ENCODE peak calls at places on chromosome 18, in four cellular contexts. One of them, this sample, is unnamed.

GRCh38 chr18:77100751-77101355 is 31.7 kb downstream of the MBP start:
- DNase-seq in brain microvascular endothelial cell: no peak
- DNase-seq in endothelial cell of umbilical vein: peak
- DNase-seq in heart left ventricle: peak
- DNase-seq in this sample: no peak

GRCh38 chr18:23573948-23574431 is 12.3 kb downstream of the NPC1 start:
- DNase-seq in brain microvascular endothelial cell: peak
- DNase-seq in endothelial cell of umbilical vein: peak
- DNase-seq in heart left ventricle: no peak
- DNase-seq in this sample: no peak

GRCh38 chr18:61833387-61833786 is 59.4 kb downstream of the RNF152 start:
- DNase-seq in brain microvascular endothelial cell: peak
- DNase-seq in endothelial cell of umbilical vein: peak
- DNase-seq in heart left ventricle: no peak
- DNase-seq in this sample: no peak

GRCh38 chr18:72727038-72727690 is 140.6 kb downstream of the NETO1 start:
- DNase-seq in brain microvascular endothelial cell: no peak
- DNase-seq in endothelial cell of umbilical vein: no peak
- DNase-seq in heart left ventricle: no peak
- DNase-seq in this sample: no peak

GRCh38 chr18:44458777-44459176 is 221.9 kb upstream of the SETBP1 start:
- DNase-seq in brain microvascular endothelial cell: peak
- DNase-seq in endothelial cell of umbilical vein: peak
- DNase-seq in heart left ventricle: no peak
- DNase-seq in this sample: no peak

GRCh38 chr18:32049393-32050161 is 31.0 kb downstream of the RNF125 start:
- DNase-seq in brain microvascular endothelial cell: no peak
- DNase-seq in endothelial cell of umbilical vein: no peak
- DNase-seq in heart left ventricle: peak
- DNase-seq in this sample: no peak

GRCh38 chr18:47968006-47968676 is 37.7 kb upstream of the SMAD2 start:
- DNase-seq in brain microvascular endothelial cell: peak
- DNase-seq in endothelial cell of umbilical vein: no peak
- DNase-seq in heart left ventricle: no peak
- DNase-seq in this sample: no peak

GRCh38 chr18:79947881-79948610 is 3.4 kb downstream of the SLC66A2 start:
- DNase-seq in brain microvascular endothelial cell: no peak
- DNase-seq in endothelial cell of umbilical vein: no peak
- DNase-seq in heart left ventricle: no peak
- DNase-seq in this sample: peak

GRCh38 chr18:23588836-23589560 is 2.7 kb upstream of the NPC1 start:
- DNase-seq in brain microvascular endothelial cell: no peak
- DNase-seq in endothelial cell of umbilical vein: no peak
- DNase-seq in heart left ventricle: no peak
- DNase-seq in this sample: no peak

GRCh38 chr18:63016270-63016669 is 300.9 kb downstream of the PHLPP1 start:
- DNase-seq in brain microvascular endothelial cell: peak
- DNase-seq in endothelial cell of umbilical vein: peak
- DNase-seq in heart left ventricle: no peak
- DNase-seq in this sample: peak

GRCh38 chr18:11752116-11752911 is 63.2 kb downstream of the GNAL start:
- DNase-seq in brain microvascular endothelial cell: peak
- DNase-seq in endothelial cell of umbilical vein: no peak
- DNase-seq in heart left ventricle: no peak
- DNase-seq in this sample: no peak

GRCh38 chr18:48391863-48392262 is 17.3 kb downstream of the ZBTB7C start:
- DNase-seq in brain microvascular endothelial cell: no peak
- DNase-seq in endothelial cell of umbilical vein: no peak
- DNase-seq in heart left ventricle: no peak
- DNase-seq in this sample: no peak

GRCh38 chr18:14979875-14980274 is 231.9 kb downstream of the ANKRD30B start:
- DNase-seq in brain microvascular endothelial cell: no peak
- DNase-seq in endothelial cell of umbilical vein: peak
- DNase-seq in heart left ventricle: no peak
- DNase-seq in this sample: no peak

GRCh38 chr18:58484989-58485962 is 143.6 kb downstream of the ALPK2 start:
- DNase-seq in brain microvascular endothelial cell: no peak
- DNase-seq in endothelial cell of umbilical vein: no peak
- DNase-seq in heart left ventricle: no peak
- DNase-seq in this sample: no peak

GRCh38 chr18:35495821-35496368 is 1.9 kb downstream of the INO80C start:
- DNase-seq in brain microvascular endothelial cell: no peak
- DNase-seq in endothelial cell of umbilical vein: no peak
- DNase-seq in heart left ventricle: no peak
- DNase-seq in this sample: no peak

GRCh38 chr18:35500113-35500512 is 2.4 kb upstream of the INO80C start:
- DNase-seq in brain microvascular endothelial cell: no peak
- DNase-seq in endothelial cell of umbilical vein: no peak
- DNase-seq in heart left ventricle: no peak
- DNase-seq in this sample: no peak

GRCh38 chr18:35497006-35497333 is 790 bp downstream of the INO80C start:
- DNase-seq in brain microvascular endothelial cell: peak
- DNase-seq in endothelial cell of umbilical vein: no peak
- DNase-seq in heart left ventricle: no peak
- DNase-seq in this sample: peak

GRCh38 chr18:35494281-35494825 is 3.4 kb downstream of the INO80C start:
- DNase-seq in brain microvascular endothelial cell: no peak
- DNase-seq in endothelial cell of umbilical vein: no peak
- DNase-seq in heart left ventricle: no peak
- DNase-seq in this sample: no peak

GRCh38 chr18:35497334-35498197 is at the start of gene INO80C:
- DNase-seq in brain microvascular endothelial cell: peak
- DNase-seq in endothelial cell of umbilical vein: peak
- DNase-seq in heart left ventricle: peak
- DNase-seq in this sample: peak
- H3K27ac ChIP-seq in brain microvascular endothelial cell: peak
- H3K27ac ChIP-seq in endothelial cell of umbilical vein: peak
- H3K27ac ChIP-seq in heart left ventricle: peak
- H3K27ac ChIP-seq in this sample: peak

GRCh38 chr18:21112140-21112473 is 494 bp upstream of the ROCK1 start:
- DNase-seq in brain microvascular endothelial cell: no peak
- DNase-seq in endothelial cell of umbilical vein: no peak
- DNase-seq in heart left ventricle: no peak
- DNase-seq in this sample: peak

GRCh38 chr18:21112543-21113105 is 1.0 kb upstream of the ROCK1 start:
- DNase-seq in brain microvascular endothelial cell: no peak
- DNase-seq in endothelial cell of umbilical vein: no peak
- DNase-seq in heart left ventricle: no peak
- DNase-seq in this sample: no peak

GRCh38 chr18:21111351-21112139 is at the start of gene ROCK1:
- DNase-seq in brain microvascular endothelial cell: peak
- DNase-seq in endothelial cell of umbilical vein: peak
- DNase-seq in heart left ventricle: peak
- DNase-seq in this sample: peak

GRCh38 chr18:21109936-21110666 is 1.5 kb downstream of the ROCK1 start:
- DNase-seq in brain microvascular endothelial cell: no peak
- DNase-seq in endothelial cell of umbilical vein: peak
- DNase-seq in heart left ventricle: no peak
- DNase-seq in this sample: no peak

DNA sequence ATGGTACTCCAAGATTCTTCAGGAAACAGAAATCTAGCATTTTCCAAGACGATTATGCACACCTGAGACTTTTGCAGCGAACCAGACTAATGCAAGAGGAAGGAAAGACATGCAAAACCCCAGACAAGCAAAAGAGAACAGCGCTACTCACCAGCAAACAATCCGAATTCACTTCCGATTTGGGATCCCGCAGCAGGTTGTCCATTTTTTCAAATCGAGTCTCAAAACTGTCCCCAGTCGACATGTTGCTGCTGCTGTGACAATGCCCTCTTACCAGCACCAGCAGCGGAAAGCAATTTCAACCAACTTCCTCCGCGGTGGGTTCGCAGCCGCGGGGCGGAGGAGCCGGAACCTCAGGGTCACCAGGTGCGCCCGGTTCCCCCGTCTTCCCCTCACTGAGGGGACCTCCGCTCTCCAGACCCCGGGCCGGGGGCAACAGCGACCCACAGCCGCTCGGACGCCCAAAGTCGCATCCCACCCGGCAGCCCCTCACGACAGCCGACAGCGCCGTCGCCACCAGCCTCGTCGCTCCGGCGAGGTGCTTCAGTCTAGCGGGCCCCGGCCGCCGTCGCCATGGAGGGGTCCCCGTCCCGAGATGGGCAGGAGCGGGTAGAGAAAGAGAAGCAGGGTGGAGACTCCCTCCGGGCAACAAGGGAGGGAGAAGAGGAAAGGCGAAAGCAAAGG is 804 bp downstream of the ROCK1 start:
- DNase-seq in brain microvascular endothelial cell: peak
- DNase-seq in endothelial cell of umbilical vein: no peak
- DNase-seq in heart left ventricle: peak
- DNase-seq in this sample: no peak
- TF ChIP-seq CTCF in brain microvascular endothelial cell: no peak
- TF ChIP-seq CTCF in endothelial cell of umbilical vein: no peak
- TF ChIP-seq CTCF in heart left ventricle: no peak
- TF ChIP-seq CTCF in this sample: no peak

GRCh38 chr18:12989397-12990127 is 1.6 kb upstream of the CEP192 start:
- DNase-seq in brain microvascular endothelial cell: no peak
- DNase-seq in endothelial cell of umbilical vein: no peak
- DNase-seq in heart left ventricle: no peak
- DNase-seq in this sample: no peak
- H3K4me3 ChIP-seq in brain microvascular endothelial cell: no peak
- H3K4me3 ChIP-seq in endothelial cell of umbilical vein: no peak
- H3K4me3 ChIP-seq in heart left ventricle: no peak
- H3K4me3 ChIP-seq in this sample: no peak

GRCh38 chr18:75203456-75204261 is 5.3 kb downstream of the PTGR3 start:
- DNase-seq in brain microvascular endothelial cell: no peak
- DNase-seq in endothelial cell of umbilical vein: no peak
- DNase-seq in heart left ventricle: no peak
- DNase-seq in this sample: no peak
- H3K27ac ChIP-seq in brain microvascular endothelial cell: no peak
- H3K27ac ChIP-seq in endothelial cell of umbilical vein: no peak
- H3K27ac ChIP-seq in heart left ventricle: no peak
- H3K27ac ChIP-seq in this sample: peak

GRCh38 chr18:34767601-34768027 is 57.5 kb downstream of the DTNA start:
- DNase-seq in brain microvascular endothelial cell: peak
- DNase-seq in endothelial cell of umbilical vein: peak
- DNase-seq in heart left ventricle: no peak
- DNase-seq in this sample: no peak

GRCh38 chr18:34758378-34758948 is 48.4 kb downstream of the DTNA start:
- DNase-seq in brain microvascular endothelial cell: no peak
- DNase-seq in endothelial cell of umbilical vein: no peak
- DNase-seq in heart left ventricle: no peak
- DNase-seq in this sample: no peak

GRCh38 chr18:34760444-34760843 is 50.3 kb downstream of the DTNA start:
- DNase-seq in brain microvascular endothelial cell: no peak
- DNase-seq in endothelial cell of umbilical vein: no peak
- DNase-seq in heart left ventricle: peak
- DNase-seq in this sample: no peak

DNA sequence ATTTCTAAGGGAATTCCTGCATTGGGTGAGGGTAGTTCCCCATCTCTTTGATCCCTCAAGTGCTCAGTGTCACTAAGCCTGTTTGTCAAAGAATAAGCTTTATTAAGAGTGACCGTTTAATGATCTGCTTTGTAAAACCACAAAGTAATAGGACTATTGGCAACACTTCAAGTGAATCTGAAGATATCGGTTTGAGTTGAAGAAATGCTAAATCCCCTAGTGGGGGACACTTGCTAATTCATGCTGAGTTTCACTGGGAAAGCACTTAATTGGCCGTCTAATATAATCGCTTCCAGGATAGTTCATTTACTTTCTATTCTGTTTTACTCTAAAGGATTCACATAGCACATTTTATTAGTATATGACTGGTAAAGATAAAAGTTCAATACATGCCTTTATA is 54.4 kb downstream of the DTNA start:
- DNase-seq in brain microvascular endothelial cell: no peak
- DNase-seq in endothelial cell of umbilical vein: no peak
- DNase-seq in heart left ventricle: no peak
- DNase-seq in this sample: no peak
- TF ChIP-seq CTCF in brain microvascular endothelial cell: peak
- TF ChIP-seq CTCF in endothelial cell of umbilical vein: no peak
- TF ChIP-seq CTCF in heart left ventricle: peak
- TF ChIP-seq CTCF in this sample: no peak

DNA sequence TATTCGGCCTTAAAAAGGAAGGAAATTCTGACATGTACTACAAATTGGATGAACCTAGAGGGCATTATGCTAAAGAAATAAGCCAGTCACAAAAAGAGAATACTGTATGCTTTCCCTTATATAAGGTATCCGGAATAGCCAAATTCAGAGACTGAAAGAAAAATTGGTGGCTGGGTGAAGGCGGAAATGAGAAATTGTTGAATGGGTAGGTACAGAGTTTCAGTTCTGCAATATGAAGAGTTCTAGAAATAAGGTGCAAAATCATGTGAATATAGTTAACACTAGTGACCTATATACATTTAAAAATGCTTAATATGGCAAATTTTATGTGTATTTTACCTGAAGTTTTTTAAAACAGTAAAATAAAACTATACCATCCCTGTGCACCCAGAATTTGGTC is 43.1 kb downstream of the RMP24 start:
- DNase-seq in brain microvascular endothelial cell: no peak
- DNase-seq in endothelial cell of umbilical vein: no peak
- DNase-seq in heart left ventricle: no peak
- DNase-seq in this sample: no peak
- H3K4me3 ChIP-seq in brain microvascular endothelial cell: no peak
- H3K4me3 ChIP-seq in endothelial cell of umbilical vein: no peak
- H3K4me3 ChIP-seq in heart left ventricle: no peak
- H3K4me3 ChIP-seq in this sample: no peak

DNA sequence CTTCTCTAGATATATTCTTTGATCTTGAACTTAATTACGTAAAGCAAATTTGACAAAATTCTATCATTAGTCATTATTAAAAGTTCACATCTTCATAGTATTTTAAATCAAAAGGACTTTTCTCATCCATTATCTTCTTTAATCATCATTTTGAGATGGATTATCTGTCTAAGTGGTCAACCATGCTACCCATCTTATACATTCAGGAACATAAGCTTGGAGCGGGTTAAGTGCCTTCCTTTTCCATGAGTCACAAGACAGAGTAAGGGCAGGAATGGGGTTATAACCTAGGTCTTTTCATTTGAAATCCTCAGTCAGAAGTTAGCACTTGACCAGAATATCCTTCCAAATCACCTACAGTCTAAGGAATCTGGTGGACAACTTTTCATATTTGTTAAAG is 297.1 kb downstream of the TCF4 start:
- DNase-seq in brain microvascular endothelial cell: no peak
- DNase-seq in endothelial cell of umbilical vein: no peak
- DNase-seq in heart left ventricle: no peak
- DNase-seq in this sample: no peak
- H3K27ac ChIP-seq in brain microvascular endothelial cell: no peak
- H3K27ac ChIP-seq in endothelial cell of umbilical vein: no peak
- H3K27ac ChIP-seq in heart left ventricle: no peak
- H3K27ac ChIP-seq in this sample: peak